ENCODE peak calls at places on chromosomes 3 and 15, in ten cellular contexts. M is Right ventricle myocardium inferior; K is stimulated activated naive CD8-positive, alpha-beta T cell treated with anti-CD3 and anti-CD28 coated beads, Interleukin-15, amount 100 ng/mL, for 72 hours; E is activated CD4-positive, CD25-positive, alpha-beta regulatory T cell treated with anti-CD3 and anti-CD28 coated beads, Interleukin-2, amount 50 U/mL, for 24 hours; I is heart right ventricle; T is activated T-cell treated with anti-CD3 and anti-CD28 coated beads, Interleukin-2, amount 50 U/mL, for 4 hours; V is Right ventricle myocardium superior; C is naive thymus-derived CD8-positive, alpha-beta T cell; P is activated CD8-positive, alpha-beta T cell treated with anti-CD3 and anti-CD28 coated beads, Interleukin-2, amount 10 ng/mL, durations not matched to agents 7 days and 5 days; Y is natural killer cell. J is an unnamed sample.

GRCh38 chr3:99499235-99499798 is 139.1 kb upstream of the COL8A1 start:
- ATAC-seq in M (peak; percentile 62), K (no peak), E (no peak), I (peak; percentile 68), T (no peak), V (peak; percentile 82), C (no peak), P (no peak), Y (no peak), J (peak; percentile 46)

GRCh38 chr15:89841306-89841705 is 26.7 kb upstream of the ANPEP start:
- ATAC-seq in M (no peak), K (no peak), E (no peak), I (no peak), T (no peak), V (no peak), C (no peak), P (no peak), Y (no peak), J (no peak)

GRCh38 chr3:141507392-141508066 is 20.7 kb downstream of the RASA2 start:
- ATAC-seq in M (no peak), K (no peak), E (no peak), I (no peak), T (peak; percentile 23), V (no peak), C (peak; percentile 49), P (peak; percentile 65), Y (no peak), J (no peak)

GRCh38 chr3:151200586-151200985 is 2.4 kb downstream of the GPR171 start:
- ATAC-seq in M (no peak), K (no peak), E (no peak), I (no peak), T (no peak), V (no peak), C (no peak), P (no peak), Y (no peak), J (no peak)

GRCh38 chr15:41940441-41940857 is 31.9 kb downstream of the EHD4 start:
- ATAC-seq in M (no peak), K (peak; percentile 77), E (peak; percentile 84), I (no peak), T (peak; percentile 75), V (no peak), C (no peak), P (no peak), Y (peak; percentile 35), J (no peak)

GRCh38 chr15:76752549-76752948 is 152.6 kb downstream of the SCAPER start:
- ATAC-seq in M (no peak), K (peak; percentile 95), E (peak; percentile 88), I (no peak), T (peak; percentile 96), V (no peak), C (no peak), P (no peak), Y (no peak), J (no peak)

GRCh38 chr3:141851411-141851810 is 25.0 kb upstream of the ATP1B3 start:
- ATAC-seq in M (peak; percentile 39), K (no peak), E (no peak), I (peak; percentile 38), T (no peak), V (peak; percentile 27), C (no peak), P (no peak), Y (no peak), J (no peak)

GRCh38 chr3:69282191-69282590 is 103.7 kb downstream of the FRMD4B start:
- ATAC-seq in M (no peak), K (peak; percentile 100), E (peak; percentile 94), I (peak; percentile 42), T (peak; percentile 98), V (no peak), C (no peak), P (peak; percentile 85), Y (peak; percentile 98), J (no peak)

GRCh38 chr15:49991587-49991986 is 127.4 kb downstream of the ATP8B4 start:
- ATAC-seq in M (no peak), K (no peak), E (no peak), I (no peak), T (no peak), V (no peak), C (no peak), P (no peak), Y (no peak), J (no peak)

GRCh38 chr3:67381667-67382272 is 272.6 kb downstream of the SUCLG2 start:
- ATAC-seq in M (no peak), K (no peak), E (no peak), I (no peak), T (no peak), V (no peak), C (no peak), P (no peak), Y (no peak), J (no peak)

GRCh38 chr15:88178631-88179030 is 77.9 kb downstream of the NTRK3 start:
- ATAC-seq in M (no peak), K (no peak), E (no peak), I (no peak), T (no peak), V (no peak), C (no peak), P (no peak), Y (no peak), J (no peak)

GRCh38 chr3:160720123-160720746 is 35.8 kb upstream of the PPM1L start:
- ATAC-seq in M (peak; percentile 26), K (no peak), E (no peak), I (no peak), T (no peak), V (peak; percentile 67), C (no peak), P (no peak), Y (no peak), J (no peak)

GRCh38 chr15:80404719-80405553 is 754 bp downstream of the ARNT2 start:
- ATAC-seq in M (no peak), K (peak; percentile 54), E (no peak), I (no peak), T (peak; percentile 9), V (peak; percentile 22), C (no peak), P (no peak), Y (no peak), J (peak; percentile 7)

GRCh38 chr15:91471410-91471993 is 371.4 kb downstream of the SV2B start:
- ATAC-seq in M (no peak), K (no peak), E (no peak), I (no peak), T (no peak), V (no peak), C (no peak), P (no peak), Y (no peak), J (no peak)

GRCh38 chr3:156691920-156692319 is 17.5 kb downstream of the TIPARP start:
- ATAC-seq in M (no peak), K (no peak), E (no peak), I (no peak), T (no peak), V (no peak), C (no peak), P (no peak), Y (no peak), J (no peak)

GRCh38 chr3:12541625-12542024 is 3.7 kb downstream of the MKRN2OS start:
- ATAC-seq in M (peak; percentile 44), K (no peak), E (no peak), I (no peak), T (no peak), V (peak; percentile 58), C (no peak), P (no peak), Y (no peak), J (no peak)

GRCh38 chr3:129291487-129291886 is 12.8 kb downstream of the HMCES start:
- ATAC-seq in M (no peak), K (no peak), E (no peak), I (no peak), T (no peak), V (no peak), C (no peak), P (no peak), Y (no peak), J (no peak)

GRCh38 chr15:94080416-94080815 is 150.9 kb upstream of the MCTP2 start:
- ATAC-seq in M (peak; percentile 73), K (no peak), E (no peak), I (peak; percentile 68), T (no peak), V (peak; percentile 77), C (no peak), P (no peak), Y (no peak), J (peak; percentile 60)

GRCh38 chr3:153379516-153379915 is 217.5 kb downstream of the RAP2B start:
- ATAC-seq in M (no peak), K (no peak), E (no peak), I (no peak), T (no peak), V (no peak), C (no peak), P (no peak), Y (no peak), J (no peak)

GRCh38 chr3:41880387-41880786 is 81.5 kb downstream of the ULK4 start:
- ATAC-seq in M (no peak), K (no peak), E (no peak), I (no peak), T (no peak), V (no peak), C (no peak), P (no peak), Y (no peak), J (no peak)

GRCh38 chr3:12070098-12070497 is 65.9 kb downstream of the SYN2 start:
- ATAC-seq in M (no peak), K (no peak), E (no peak), I (no peak), T (no peak), V (no peak), C (no peak), P (no peak), Y (no peak), J (no peak)

GRCh38 chr3:190076601-190077444 is 43.9 kb downstream of the P3H2 start:
- ATAC-seq in M (no peak), K (no peak), E (no peak), I (peak; percentile 38), T (no peak), V (no peak), C (no peak), P (no peak), Y (no peak), J (peak; percentile 89)

GRCh38 chr3:47128110-47128509 is 35.8 kb downstream of the SETD2 start:
- ATAC-seq in M (no peak), K (peak; percentile 73), E (no peak), I (no peak), T (no peak), V (no peak), C (no peak), P (no peak), Y (no peak), J (no peak)

GRCh38 chr3:64098686-64099085 is 75.4 kb upstream of the PSMD6 start:
- ATAC-seq in M (no peak), K (no peak), E (no peak), I (no peak), T (no peak), V (no peak), C (no peak), P (no peak), Y (no peak), J (no peak)

GRCh38 chr15:42324308-42324707 is 35.0 kb upstream of the CAPN3 start:
- ATAC-seq in M (no peak), K (no peak), E (no peak), I (no peak), T (no peak), V (no peak), C (no peak), P (no peak), Y (no peak), J (no peak)

GRCh38 chr15:48324949-48325348 is 6.3 kb upstream of the DUT start:
- ATAC-seq in M (no peak), K (no peak), E (no peak), I (no peak), T (no peak), V (no peak), C (no peak), P (no peak), Y (no peak), J (no peak)

GRCh38 chr3:186287723-186288122 is 74.3 kb downstream of the DGKG start:
- ATAC-seq in M (no peak), K (no peak), E (no peak), I (peak; percentile 25), T (no peak), V (no peak), C (no peak), P (no peak), Y (no peak), J (peak; percentile 52)

GRCh38 chr15:47035756-47036155 is 681.5 kb upstream of the SEMA6D start:
- ATAC-seq in M (no peak), K (no peak), E (no peak), I (no peak), T (no peak), V (no peak), C (no peak), P (no peak), Y (no peak), J (no peak)

J was measured in gastroesophageal sphincter.